ENCODE peak calls at places on chromosomes 5 and 9, in seven cellular contexts. One of them, this sample, is unnamed.

GRCh38 chr5:6427689-6428088 is 21.0 kb upstream of the UBE2QL1 start:
- DNase-seq in GM12878: no peak
- DNase-seq in H9: no peak
- DNase-seq in A549: no peak
- DNase-seq in fibroblast of lung: no peak
- DNase-seq in IMR-90: no peak
- DNase-seq in trophoblast cell: peak; percentile 31
- DNase-seq in this sample: no peak

GRCh38 chr9:136138566-136138965 is 19.9 kb upstream of the TMEM250 start:
- DNase-seq in trophoblast cell: no peak
- DNase-seq in fibroblast of lung: peak; percentile 7
- DNase-seq in H9: peak; percentile 91
- DNase-seq in IMR-90: no peak
- DNase-seq in GM12878: no peak
- DNase-seq in A549: peak; percentile 69
- DNase-seq in this sample: peak; percentile 16

GRCh38 chr5:50440651-50441478 is at the start of gene EMB:
- DNase-seq in H9: peak; percentile 92
- DNase-seq in GM12878: no peak
- DNase-seq in fibroblast of lung: peak; percentile 40
- DNase-seq in IMR-90: no peak
- DNase-seq in A549: peak; percentile 63
- DNase-seq in trophoblast cell: peak; percentile 43
- DNase-seq in this sample: peak; percentile 29

GRCh38 chr9:91746357-91746756 is 203.7 kb downstream of the ROR2 start:
- DNase-seq in GM12878: no peak
- DNase-seq in H9: no peak
- DNase-seq in IMR-90: no peak
- DNase-seq in fibroblast of lung: no peak
- DNase-seq in trophoblast cell: no peak
- DNase-seq in A549: no peak
- DNase-seq in this sample: no peak

GRCh38 chr5:65262094-65262493 is 219.6 kb downstream of the ADAMTS6 start:
- DNase-seq in trophoblast cell: no peak
- DNase-seq in IMR-90: no peak
- DNase-seq in A549: no peak
- DNase-seq in H9: no peak
- DNase-seq in fibroblast of lung: peak; percentile 70
- DNase-seq in GM12878: no peak
- DNase-seq in this sample: no peak

GRCh38 chr5:57174128-57174849 is 430 bp downstream of the GPBP1 start:
- DNase-seq in H9: no peak
- DNase-seq in GM12878: no peak
- DNase-seq in fibroblast of lung: peak; percentile 23
- DNase-seq in A549: peak; percentile 36
- DNase-seq in IMR-90: no peak
- DNase-seq in trophoblast cell: peak; percentile 55
- DNase-seq in this sample: peak; percentile 57

GRCh38 chr5:6837519-6838110 is 124.4 kb downstream of the TENT4A start:
- DNase-seq in GM12878: no peak
- DNase-seq in trophoblast cell: peak; percentile 53
- DNase-seq in fibroblast of lung: no peak
- DNase-seq in H9: no peak
- DNase-seq in IMR-90: no peak
- DNase-seq in A549: peak; percentile 8
- DNase-seq in this sample: no peak

GRCh38 chr5:181133610-181134231 is 2.8 kb upstream of the OR2V1 start:
- DNase-seq in trophoblast cell: peak; percentile 20
- DNase-seq in GM12878: no peak
- DNase-seq in H9: no peak
- DNase-seq in fibroblast of lung: peak; percentile 60
- DNase-seq in A549: peak; percentile 82
- DNase-seq in IMR-90: peak; percentile 51
- DNase-seq in this sample: peak; percentile 43

GRCh38 chr5:2674456-2674855 is 77.0 kb downstream of the IRX2 start:
- DNase-seq in H9: no peak
- DNase-seq in IMR-90: no peak
- DNase-seq in A549: no peak
- DNase-seq in GM12878: no peak
- DNase-seq in trophoblast cell: no peak
- DNase-seq in fibroblast of lung: peak; percentile 64
- DNase-seq in this sample: no peak

GRCh38 chr5:141634720-141635119 is 1.9 kb downstream of the HDAC3 start:
- DNase-seq in fibroblast of lung: no peak
- DNase-seq in IMR-90: no peak
- DNase-seq in trophoblast cell: no peak
- DNase-seq in A549: no peak
- DNase-seq in GM12878: no peak
- DNase-seq in H9: no peak
- DNase-seq in this sample: no peak

GRCh38 chr5:148920646-148921288 is 94.4 kb downstream of the ADRB2 start:
- DNase-seq in GM12878: no peak
- DNase-seq in H9: peak; percentile 2
- DNase-seq in A549: no peak
- DNase-seq in fibroblast of lung: no peak
- DNase-seq in trophoblast cell: no peak
- DNase-seq in IMR-90: no peak
- DNase-seq in this sample: no peak

GRCh38 chr5:171226096-171226495 is 83.0 kb upstream of the TLX3 start:
- DNase-seq in trophoblast cell: no peak
- DNase-seq in H9: no peak
- DNase-seq in fibroblast of lung: no peak
- DNase-seq in IMR-90: peak; percentile 7
- DNase-seq in GM12878: no peak
- DNase-seq in A549: no peak
- DNase-seq in this sample: no peak
- H3K4me2 ChIP-seq in trophoblast cell: no peak overlapping the region
- H3K4me2 ChIP-seq in H9: no peak overlapping the region
- H3K4me2 ChIP-seq in fibroblast of lung: no peak overlapping the region
- H3K4me2 ChIP-seq in IMR-90: no peak overlapping the region
- H3K4me2 ChIP-seq in GM12878: no peak overlapping the region
- H3K4me2 ChIP-seq in A549: no peak overlapping the region
- H3K4me2 ChIP-seq in this sample: no peak overlapping the region

GRCh38 chr5:23012842-23013241 is 159.7 kb upstream of the CDH12 start:
- DNase-seq in trophoblast cell: no peak
- DNase-seq in IMR-90: no peak
- DNase-seq in GM12878: peak; percentile 17
- DNase-seq in fibroblast of lung: no peak
- DNase-seq in H9: no peak
- DNase-seq in A549: no peak
- DNase-seq in this sample: no peak
- H3K4me2 ChIP-seq in trophoblast cell: no peak overlapping the region
- H3K4me2 ChIP-seq in IMR-90: no peak overlapping the region
- H3K4me2 ChIP-seq in GM12878: peak overlapping the region; percentile 24
- H3K4me2 ChIP-seq in fibroblast of lung: no peak overlapping the region
- H3K4me2 ChIP-seq in H9: no peak overlapping the region
- H3K4me2 ChIP-seq in A549: peak overlapping the region; percentile 72
- H3K4me2 ChIP-seq in this sample: no peak overlapping the region

DNA sequence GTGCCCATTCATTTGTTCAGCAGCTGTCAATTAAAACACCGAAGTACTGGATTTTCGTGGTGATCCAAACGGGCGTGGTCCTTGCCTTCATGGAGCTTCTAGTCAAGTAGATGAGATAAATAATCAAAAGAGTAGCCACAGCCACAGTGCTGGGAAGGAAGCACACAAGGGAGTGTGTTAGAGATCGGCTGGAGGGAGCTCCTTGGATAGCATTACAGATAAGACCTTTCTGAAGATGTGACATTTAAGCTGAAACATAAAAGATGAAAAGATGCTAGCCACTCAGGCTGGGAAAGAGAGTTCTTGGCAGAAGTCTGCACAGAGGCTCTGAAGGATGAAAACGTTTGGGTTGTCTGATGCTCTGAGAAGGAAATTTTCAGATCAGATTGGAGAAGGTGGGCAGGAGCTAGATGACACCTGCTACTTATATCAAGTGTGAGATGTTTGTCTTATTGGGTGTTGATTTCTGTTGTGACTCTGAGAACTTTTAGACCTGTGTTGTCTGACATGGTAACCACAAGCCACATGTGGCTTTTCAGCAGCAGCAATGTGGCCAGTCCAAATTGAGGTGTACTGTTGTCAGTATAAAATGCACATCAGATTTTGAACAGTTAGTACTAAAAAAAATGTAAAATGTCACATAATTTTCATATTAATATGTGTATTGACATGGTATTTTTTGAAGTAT is 123.9 kb downstream of the TLE4 start:
- DNase-seq in GM12878: no peak
- DNase-seq in A549: no peak
- DNase-seq in trophoblast cell: no peak
- DNase-seq in H9: no peak
- DNase-seq in IMR-90: no peak
- DNase-seq in fibroblast of lung: no peak
- DNase-seq in this sample: no peak
- H3K4me2 ChIP-seq in GM12878: no peak overlapping the region
- H3K4me2 ChIP-seq in A549: no peak overlapping the region
- H3K4me2 ChIP-seq in trophoblast cell: no peak overlapping the region
- H3K4me2 ChIP-seq in H9: no peak overlapping the region
- H3K4me2 ChIP-seq in IMR-90: no peak overlapping the region
- H3K4me2 ChIP-seq in fibroblast of lung: no peak overlapping the region
- H3K4me2 ChIP-seq in this sample: no peak overlapping the region

GRCh38 chr9:16687678-16688369 is 182.6 kb downstream of the BNC2 start:
- DNase-seq in H9: no peak
- DNase-seq in GM12878: no peak
- DNase-seq in IMR-90: peak; percentile 51
- DNase-seq in fibroblast of lung: peak; percentile 43
- DNase-seq in A549: no peak
- DNase-seq in trophoblast cell: no peak
- DNase-seq in this sample: peak; percentile 72

GRCh38 chr9:16689352-16689938 is 181.0 kb downstream of the BNC2 start:
- DNase-seq in H9: no peak
- DNase-seq in IMR-90: peak; percentile 39
- DNase-seq in fibroblast of lung: peak; percentile 55
- DNase-seq in trophoblast cell: no peak
- DNase-seq in A549: peak; percentile 21
- DNase-seq in GM12878: no peak
- DNase-seq in this sample: peak; percentile 48

GRCh38 chr9:16690628-16691027 is 179.8 kb downstream of the BNC2 start:
- DNase-seq in H9: no peak
- DNase-seq in GM12878: no peak
- DNase-seq in A549: no peak
- DNase-seq in trophoblast cell: no peak
- DNase-seq in IMR-90: no peak
- DNase-seq in fibroblast of lung: no peak
- DNase-seq in this sample: no peak

DNA sequence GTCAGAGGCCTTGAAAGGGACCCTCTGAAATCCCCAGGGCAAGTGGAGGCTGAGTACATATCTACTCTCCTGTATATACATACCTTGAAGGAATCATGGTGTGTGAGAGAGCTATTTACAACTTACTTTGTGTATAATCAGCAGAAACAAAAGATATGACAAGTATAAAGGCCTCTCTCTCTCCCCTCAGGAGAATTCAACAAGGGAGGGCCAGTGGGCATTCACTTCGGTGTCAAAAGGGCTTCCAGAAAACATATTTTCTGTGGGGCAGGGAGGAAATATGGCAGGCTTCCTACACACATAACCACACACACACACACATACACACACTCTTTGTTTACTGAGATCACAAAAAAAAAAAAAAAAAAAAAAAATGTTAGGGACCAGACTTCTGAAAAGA is 181.7 kb downstream of the BNC2 start:
- DNase-seq in IMR-90: no peak
- DNase-seq in trophoblast cell: no peak
- DNase-seq in H9: no peak
- DNase-seq in A549: no peak
- DNase-seq in GM12878: no peak
- DNase-seq in fibroblast of lung: no peak
- DNase-seq in this sample: no peak
- H3K4me2 ChIP-seq in IMR-90: no peak overlapping the region
- H3K4me2 ChIP-seq in trophoblast cell: no peak overlapping the region
- H3K4me2 ChIP-seq in H9: no peak overlapping the region
- H3K4me2 ChIP-seq in A549: peak overlapping the region; percentile 62
- H3K4me2 ChIP-seq in GM12878: no peak overlapping the region
- H3K4me2 ChIP-seq in fibroblast of lung: no peak overlapping the region
- H3K4me2 ChIP-seq in this sample: no peak overlapping the region

GRCh38 chr9:14037331-14037730 is 276.6 kb downstream of the NFIB start:
- DNase-seq in IMR-90: no peak
- DNase-seq in fibroblast of lung: no peak
- DNase-seq in A549: no peak
- DNase-seq in H9: no peak
- DNase-seq in GM12878: no peak
- DNase-seq in trophoblast cell: no peak
- DNase-seq in this sample: no peak
- H3K4me2 ChIP-seq in IMR-90: no peak overlapping the region
- H3K4me2 ChIP-seq in fibroblast of lung: no peak overlapping the region
- H3K4me2 ChIP-seq in A549: no peak overlapping the region
- H3K4me2 ChIP-seq in H9: no peak overlapping the region
- H3K4me2 ChIP-seq in GM12878: no peak overlapping the region
- H3K4me2 ChIP-seq in trophoblast cell: no peak overlapping the region
- H3K4me2 ChIP-seq in this sample: no peak overlapping the region

GRCh38 chr5:127799293-127799905 is 96.2 kb downstream of the CCDC192 start:
- DNase-seq in GM12878: no peak
- DNase-seq in IMR-90: no peak
- DNase-seq in fibroblast of lung: no peak
- DNase-seq in trophoblast cell: no peak
- DNase-seq in H9: no peak
- DNase-seq in A549: no peak
- DNase-seq in this sample: no peak

GRCh38 chr5:127802477-127802865 is 99.3 kb downstream of the CCDC192 start:
- DNase-seq in IMR-90: peak; percentile 45
- DNase-seq in fibroblast of lung: peak; percentile 43
- DNase-seq in A549: no peak
- DNase-seq in trophoblast cell: no peak
- DNase-seq in H9: no peak
- DNase-seq in GM12878: no peak
- DNase-seq in this sample: peak; percentile 66

GRCh38 chr5:127804886-127805426 is 101.8 kb downstream of the CCDC192 start:
- DNase-seq in trophoblast cell: no peak
- DNase-seq in fibroblast of lung: peak; percentile 41
- DNase-seq in H9: no peak
- DNase-seq in GM12878: no peak
- DNase-seq in A549: no peak
- DNase-seq in IMR-90: peak; percentile 61
- DNase-seq in this sample: peak; percentile 42

GRCh38 chr5:127805448-127805847 is 102.3 kb downstream of the CCDC192 start:
- DNase-seq in A549: no peak
- DNase-seq in GM12878: no peak
- DNase-seq in H9: no peak
- DNase-seq in trophoblast cell: no peak
- DNase-seq in fibroblast of lung: no peak
- DNase-seq in IMR-90: no peak
- DNase-seq in this sample: no peak

DNA sequence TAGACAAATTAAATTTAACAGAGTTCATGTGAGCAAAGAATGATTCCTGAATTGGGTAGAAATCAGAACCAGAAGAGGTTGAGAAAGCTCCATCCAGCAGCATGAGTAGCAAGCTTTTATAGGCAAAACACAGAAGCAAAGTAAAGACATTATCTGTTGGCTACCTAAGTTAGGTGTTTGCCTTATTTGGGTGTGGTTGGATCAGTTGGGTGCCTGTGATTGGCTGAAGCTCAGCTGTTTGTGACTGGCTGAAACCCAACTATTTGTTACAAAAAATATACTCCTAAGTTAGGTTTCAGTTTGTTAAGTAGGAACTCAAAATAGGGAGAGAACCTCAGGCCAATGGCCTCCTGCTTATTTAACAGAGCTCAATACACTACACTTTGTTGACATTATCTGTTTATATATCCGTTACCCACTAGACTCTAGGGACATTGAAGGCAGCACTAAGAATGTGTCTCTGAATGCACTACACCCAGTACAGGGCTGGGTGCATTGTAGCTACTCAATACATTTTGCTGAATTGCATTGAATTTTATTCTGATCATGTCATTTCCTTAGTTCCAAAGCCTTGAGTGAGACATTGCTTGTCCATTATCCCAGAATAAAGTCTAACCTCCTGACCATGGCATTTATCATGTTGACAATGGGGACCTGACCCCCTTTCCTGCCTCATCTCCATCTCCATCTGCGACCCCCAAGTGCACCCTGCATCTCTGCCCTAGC is 98.7 kb downstream of the CCDC192 start:
- DNase-seq in A549: no peak
- DNase-seq in IMR-90: peak; percentile 73
- DNase-seq in H9: no peak
- DNase-seq in fibroblast of lung: peak; percentile 68
- DNase-seq in GM12878: no peak
- DNase-seq in trophoblast cell: peak; percentile 4
- DNase-seq in this sample: peak; percentile 83
- H3K4me2 ChIP-seq in A549: no peak overlapping the region
- H3K4me2 ChIP-seq in IMR-90: peak overlapping the region; percentile 30
- H3K4me2 ChIP-seq in H9: no peak overlapping the region
- H3K4me2 ChIP-seq in fibroblast of lung: peak overlapping the region; percentile 13
- H3K4me2 ChIP-seq in GM12878: no peak overlapping the region
- H3K4me2 ChIP-seq in trophoblast cell: no peak overlapping the region
- H3K4me2 ChIP-seq in this sample: no peak overlapping the region

This sample was measured in mesenchymal stem cell.